ENCODE peak calls at places on chromosomes 7 and 10, in nine cellular contexts. I is NCI-H524 treated with DMSO at 0.1 percent for 48 hours; E is amniotic stem cell; Z is EL; S is RPMI7951; B is NCI-H2081; U is WERI-Rb-1; O is stimulated activated CD4-positive, alpha-beta T cell treated with anti-CD3 and anti-CD28 coated beads, Interleukin-2, amount 100 ng/mL, for 48 hours; L is D341Med. J is an unnamed sample.

GRCh38 chr7:103915958-103916357 is 73.5 kb downstream of the RELN start:
- DNase-seq in I (no peak), E (no peak), Z (peak; percentile 53), S (no peak), B (no peak), U (no peak), O (no peak), L (no peak), J (no peak)

GRCh38 chr10:68826764-68827591 is at the start of gene STOX1:
- DNase-seq in I (no peak), E (no peak), Z (peak; percentile 71), S (peak; percentile 64), B (peak; percentile 52), U (peak; percentile 77), O (peak; percentile 53), L (peak; percentile 88), J (peak; percentile 65)

GRCh38 chr7:116316838-116317612 is 106.7 kb downstream of the TES start:
- DNase-seq in I (no peak), E (peak; percentile 97), Z (peak; percentile 99), S (peak; percentile 100), B (no peak), U (no peak), O (peak; percentile 27), L (no peak), J (peak; percentile 84)

GRCh38 chr7:114976666-114977065 is 54.8 kb downstream of the MDFIC start:
- DNase-seq in I (no peak), E (no peak), Z (no peak), S (no peak), B (no peak), U (no peak), O (no peak), L (no peak), J (no peak)

GRCh38 chr7:105691692-105692564 is 110.6 kb upstream of the EFCAB10 start:
- DNase-seq in I (no peak), E (no peak), Z (peak; percentile 65), S (peak; percentile 76), B (peak; percentile 51), U (no peak), O (no peak), L (no peak), J (peak; percentile 83)

GRCh38 chr7:2805213-2806003 is 38.7 kb downstream of the GNA12 start:
- DNase-seq in I (no peak), E (no peak), Z (no peak), S (no peak), B (no peak), U (no peak), O (no peak), L (no peak), J (no peak)

GRCh38 chr7:5421626-5422323 is 1.9 kb downstream of the TNRC18 start:
- DNase-seq in I (no peak), E (peak; percentile 46), Z (peak; percentile 81), S (peak; percentile 88), B (no peak), U (no peak), O (no peak), L (no peak), J (peak; percentile 81)

GRCh38 chr10:20887706-20888535 is 9.2 kb downstream of the NEBL start:
- DNase-seq in I (peak; percentile 33), E (no peak), Z (no peak), S (no peak), B (no peak), U (no peak), O (no peak), L (no peak), J (no peak)

GRCh38 chr7:38681882-38682281 is 50.7 kb upstream of the AMPH start:
- DNase-seq in I (peak; percentile 76), E (no peak), Z (no peak), S (no peak), B (peak; percentile 85), U (no peak), O (no peak), L (no peak), J (no peak)

GRCh38 chr10:31467791-31468535 is 148.9 kb downstream of the ZEB1 start:
- DNase-seq in I (peak; percentile 42), E (no peak), Z (peak; percentile 2), S (no peak), B (no peak), U (peak; percentile 15), O (no peak), L (peak; percentile 35), J (no peak)

GRCh38 chr7:25260862-25261454 is 32.7 kb upstream of the NPVF start:
- DNase-seq in I (no peak), E (no peak), Z (peak; percentile 36), S (peak; percentile 78), B (no peak), U (no peak), O (no peak), L (no peak), J (no peak)

GRCh38 chr10:124608093-124608721 is 136.0 kb downstream of the FAM53B start:
- DNase-seq in I (no peak), E (no peak), Z (no peak), S (no peak), B (no peak), U (no peak), O (no peak), L (no peak), J (no peak)

GRCh38 chr10:23413629-23414089 is 25.2 kb upstream of the OTUD1 start:
- DNase-seq in I (no peak), E (no peak), Z (no peak), S (no peak), B (no peak), U (no peak), O (no peak), L (no peak), J (no peak)

GRCh38 chr7:34260282-34260681 is 354.9 kb downstream of the BMPER start:
- DNase-seq in I (no peak), E (peak; percentile 79), Z (peak; percentile 94), S (peak; percentile 93), B (no peak), U (no peak), O (no peak), L (no peak), J (no peak)

GRCh38 chr10:74977913-74978847 is 133.3 kb upstream of the SAMD8 start:
- DNase-seq in I (no peak), E (no peak), Z (no peak), S (no peak), B (no peak), U (no peak), O (peak; percentile 18), L (no peak), J (no peak)

GRCh38 chr10:4633186-4633585 is 192.8 kb upstream of the AKR1E2 start:
- DNase-seq in I (no peak), E (no peak), Z (no peak), S (no peak), B (no peak), U (no peak), O (no peak), L (no peak), J (no peak)

J was measured in sigmoid colon.